ENCODE peak calls at places on chromosomes 16 and 17, in ten cellular contexts. C is HS-27A; F is germinal center; K is stimulated activated CD4-positive, alpha-beta T cell treated with anti-CD3 and anti-CD28 coated beads, Interleukin-1b, Interleukin-23, amount 100 ng/mL, for 1 hour; A is HEK293T; Y is stimulated activated CD8-positive, alpha-beta memory T cell treated with anti-CD3 and anti-CD28 coated beads, Interleukin-2, amount 100 ng/mL, for 48 hours; T is BE2C; P is lower leg skin; E is uterus; W is tibial artery. H is an unnamed sample.

GRCh38 chr17:57563968-57564367 is 181.1 kb downstream of the CCDC182 start:
- DNase-seq in C (no peak), F (no peak), K (no peak), A (no peak), Y (no peak), T (peak; percentile 75), P (no peak), E (no peak), W (no peak), H (no peak)

GRCh38 chr17:35116845-35117244 is 2.8 kb downstream of the RAD51D start:
- DNase-seq in C (no peak), F (no peak), K (no peak), A (no peak), Y (no peak), T (no peak), P (no peak), E (no peak), W (no peak), H (no peak)

GRCh38 chr17:79461041-79461440 is 149.8 kb downstream of the RBFOX3 start:
- DNase-seq in C (no peak), F (no peak), K (no peak), A (no peak), Y (no peak), T (no peak), P (no peak), E (no peak), W (no peak), H (no peak)

GRCh38 chr17:45104029-45104428 is 28.3 kb downstream of the PLCD3 start:
- DNase-seq in C (no peak), F (no peak), K (no peak), A (no peak), Y (no peak), T (no peak), P (no peak), E (no peak), W (no peak), H (no peak)

GRCh38 chr17:16215002-16215272 is 397 bp downstream of the NCOR1 start:
- DNase-seq in C (peak; percentile 29), F (no peak), K (peak; percentile 26), A (peak; percentile 43), Y (peak; percentile 22), T (peak; percentile 35), P (peak; percentile 90), E (peak; percentile 30), W (peak; percentile 27), H (no peak)

GRCh38 chr17:27386206-27387075 is 69.8 kb upstream of the KSR1 start:
- DNase-seq in C (no peak), F (no peak), K (no peak), A (no peak), Y (no peak), T (no peak), P (peak; percentile 79), E (no peak), W (no peak), H (no peak)

GRCh38 chr17:13010959-13011358 is 6.9 kb downstream of the ELAC2 start:
- DNase-seq in C (no peak), F (no peak), K (no peak), A (no peak), Y (no peak), T (no peak), P (peak; percentile 70), E (no peak), W (no peak), H (no peak)

GRCh38 chr16:67882374-67883145 is 2.1 kb upstream of the NRN1L start:
- DNase-seq in C (no peak), F (no peak), K (no peak), A (no peak), Y (no peak), T (no peak), P (no peak), E (no peak), W (no peak), H (no peak)

GRCh38 chr17:67725232-67726206 is 7.8 kb downstream of the NOL11 start:
- DNase-seq in C (no peak), F (no peak), K (no peak), A (no peak), Y (no peak), T (no peak), P (no peak), E (no peak), W (no peak), H (no peak)

GRCh38 chr16:69839798-69840409 is 77.8 kb downstream of the WWP2 start:
- DNase-seq in C (no peak), F (no peak), K (no peak), A (no peak), Y (no peak), T (no peak), P (no peak), E (peak; percentile 28), W (no peak), H (no peak)

GRCh38 chr17:5203178-5203907 is 11.7 kb upstream of the ZNF594 start:
- DNase-seq in C (no peak), F (no peak), K (no peak), A (no peak), Y (no peak), T (no peak), P (peak; percentile 46), E (no peak), W (no peak), H (no peak)

GRCh38 chr16:4214215-4214621 is 27.7 kb downstream of the SRL start:
- DNase-seq in C (peak; percentile 58), F (no peak), K (no peak), A (no peak), Y (no peak), T (no peak), P (no peak), E (peak; percentile 60), W (no peak), H (no peak)

GRCh38 chr17:63780507-63780906 is 6.5 kb downstream of the DDX42 start:
- DNase-seq in C (no peak), F (no peak), K (no peak), A (no peak), Y (no peak), T (no peak), P (no peak), E (no peak), W (no peak), H (no peak)

GRCh38 chr17:27950995-27951394 is 57.8 kb upstream of the LYRM9 start:
- DNase-seq in C (no peak), F (no peak), K (no peak), A (no peak), Y (no peak), T (no peak), P (no peak), E (no peak), W (no peak), H (no peak)

GRCh38 chr16:81937305-81938038 is 73.8 kb downstream of the SDR42E1 start:
- DNase-seq in C (no peak), F (no peak), K (no peak), A (no peak), Y (no peak), T (no peak), P (no peak), E (no peak), W (no peak), H (no peak)

GRCh38 chr17:20127660-20128413 is 118.7 kb downstream of the SPECC1 start:
- DNase-seq in C (no peak), F (no peak), K (no peak), A (no peak), Y (no peak), T (no peak), P (no peak), E (no peak), W (no peak), H (no peak)

GRCh38 chr16:81625544-81626152 is 153.4 kb upstream of the PLCG2 start:
- DNase-seq in C (no peak), F (no peak), K (no peak), A (no peak), Y (no peak), T (no peak), P (no peak), E (peak; percentile 52), W (peak; percentile 58), H (no peak)

GRCh38 chr17:30924341-30924740 is 2.6 kb downstream of the ADAP2 start:
- DNase-seq in C (no peak), F (no peak), K (no peak), A (no peak), Y (no peak), T (no peak), P (peak; percentile 17), E (no peak), W (no peak), H (no peak)

GRCh38 chr16:69772560-69773254 is 10.6 kb downstream of the WWP2 start:
- DNase-seq in C (no peak), F (no peak), K (no peak), A (no peak), Y (no peak), T (no peak), P (no peak), E (no peak), W (no peak), H (no peak)

GRCh38 chr16:75535211-75535843 is 581 bp downstream of the CHST5 start:
- DNase-seq in C (no peak), F (no peak), K (no peak), A (no peak), Y (no peak), T (no peak), P (no peak), E (no peak), W (no peak), H (no peak)

GRCh38 chr17:46917516-46917915 is 5.4 kb upstream of the GOSR2 start:
- DNase-seq in C (no peak), F (no peak), K (no peak), A (no peak), Y (no peak), T (no peak), P (no peak), E (no peak), W (no peak), H (no peak)

GRCh38 chr16:72013389-72013788 is 4.8 kb downstream of the DHODH start:
- DNase-seq in C (no peak), F (no peak), K (no peak), A (no peak), Y (peak; percentile 16), T (peak; percentile 61), P (no peak), E (peak; percentile 38), W (no peak), H (peak; percentile 68)

GRCh38 chr17:1839516-1839915 is 9.7 kb downstream of the RPA1 start:
- DNase-seq in C (no peak), F (no peak), K (no peak), A (no peak), Y (no peak), T (no peak), P (no peak), E (no peak), W (no peak), H (no peak)

GRCh38 chr17:1783834-1784611 is 22.2 kb downstream of the SERPINF1 start:
- DNase-seq in C (no peak), F (peak; percentile 37), K (no peak), A (peak; percentile 44), Y (no peak), T (peak; percentile 33), P (peak; percentile 97), E (peak; percentile 97), W (peak; percentile 97), H (peak; percentile 98)

GRCh38 chr17:64004218-64004770 is 6.1 kb downstream of the PRR29 start:
- DNase-seq in C (no peak), F (no peak), K (no peak), A (no peak), Y (no peak), T (no peak), P (peak; percentile 59), E (peak; percentile 9), W (no peak), H (peak; percentile 50)

GRCh38 chr16:73066321-73066926 is 18.5 kb upstream of the ZFHX3 start:
- DNase-seq in C (no peak), F (no peak), K (no peak), A (no peak), Y (no peak), T (no peak), P (no peak), E (no peak), W (no peak), H (no peak)

GRCh38 chr16:67481561-67482259 is 753 bp upstream of the ATP6V0D1 start:
- DNase-seq in C (no peak), F (no peak), K (no peak), A (no peak), Y (peak; percentile 28), T (peak; percentile 39), P (peak; percentile 92), E (peak; percentile 61), W (no peak), H (no peak)

GRCh38 chr16:64406661-64407267 is 715.1 kb downstream of the CDH11 start:
- DNase-seq in C (no peak), F (no peak), K (no peak), A (no peak), Y (no peak), T (no peak), P (no peak), E (no peak), W (no peak), H (no peak)

H was measured in right atrium auricular region.